ENCODE peak calls at places on chromosome 19, in seven cellular contexts. Q is stimulated activated CD4-positive, alpha-beta T cell treated with anti-CD3 and anti-CD28 coated beads, Interleukin-15, amount 100 ng/mL, for 1 hour; N is endothelial cell; L is uterus; I is EL; D is HL-60; U is progenitor cell of endocrine pancreas. O is an unnamed sample.

GRCh38 chr19:5484398-5485285 is 29.4 kb downstream of the ZNRF4 start:
- DNase-seq in Q (no peak), U (peak), L (no peak), D (no peak), N (no peak), I (no peak), O (no peak)

GRCh38 chr19:39568604-39569003 is 28.6 kb upstream of the EID2 start:
- DNase-seq in Q (no peak), D (no peak), I (peak), L (no peak), U (no peak), N (no peak), O (no peak)

GRCh38 chr19:48111280-48111679 is 663 bp upstream of the PLA2G4C start:
- DNase-seq in L (no peak), D (no peak), I (no peak), N (no peak), Q (no peak), U (no peak), O (no peak)

GRCh38 chr19:35002037-35002535 is 2.0 kb downstream of the GRAMD1A start:
- DNase-seq in D (no peak), Q (no peak), U (no peak), I (no peak), L (no peak), N (no peak), O (no peak)

GRCh38 chr19:30023330-30023729 is 81.3 kb downstream of the URI1 start:
- DNase-seq in D (no peak), I (no peak), N (no peak), L (no peak), U (no peak), Q (no peak), O (no peak)

GRCh38 chr19:53546766-53547541 is 9.0 kb downstream of the ZNF331 start:
- DNase-seq in Q (no peak), L (no peak), N (no peak), I (no peak), D (no peak), U (no peak), O (no peak)

GRCh38 chr19:28843771-28844492 is 369.0 kb downstream of the UQCRFS1 start:
- DNase-seq in U (no peak), L (no peak), D (no peak), Q (no peak), N (no peak), I (no peak), O (no peak)

GRCh38 chr19:33193864-33194362 is at the start of gene LRP3:
- DNase-seq in Q (no peak), U (peak), I (peak), L (peak), N (no peak), D (peak), O (no peak)

GRCh38 chr19:5993516-5994406 is 15.8 kb upstream of the RANBP3 start:
- DNase-seq in N (no peak), Q (no peak), D (no peak), I (peak), U (no peak), L (no peak), O (no peak)

GRCh38 chr19:29375429-29376093 is 150.2 kb upstream of the VSTM2B start:
- DNase-seq in U (no peak), L (no peak), N (no peak), D (no peak), Q (no peak), I (no peak), O (no peak)

GRCh38 chr19:36266375-36266961 is 51.6 kb downstream of the ZNF146 start:
- DNase-seq in L (peak), D (no peak), I (peak), Q (no peak), N (no peak), U (no peak), O (no peak)

GRCh38 chr19:2483484-2484151 is 7.7 kb downstream of the GADD45B start:
- DNase-seq in L (no peak), I (no peak), D (no peak), N (no peak), U (no peak), Q (no peak), O (no peak)

GRCh38 chr19:33720155-33720493 is 76.5 kb upstream of the KCTD15 start:
- DNase-seq in L (no peak), Q (no peak), N (no peak), I (no peak), U (no peak), D (no peak), O (no peak)

GRCh38 chr19:35845215-35846037 is 6.9 kb downstream of the NPHS1 start:
- DNase-seq in I (no peak), D (no peak), U (no peak), N (no peak), Q (no peak), L (no peak), O (no peak)

GRCh38 chr19:51480590-51480989 is 2.3 kb downstream of the CEACAM18 start:
- DNase-seq in L (no peak), D (no peak), Q (no peak), I (peak), U (peak), N (peak), O (no peak)

GRCh38 chr19:57210381-57210780 is 19.1 kb downstream of the ZNF264 start:
- DNase-seq in I (no peak), L (no peak), U (no peak), D (no peak), N (no peak), Q (no peak), O (no peak)